ENCODE peak calls at places on chromosomes 12 and 14, in five cellular contexts. Y is HCT116, X is GM23248, V is neural progenitor cell, K is MM.1S. F is an unnamed sample.

GRCh38 chr12:112130461-112130998 is 5.2 kb downstream of the TRAFD1 start:
- DNase-seq in Y (no peak), X (peak), V (no peak), K (peak), F (no peak)

GRCh38 chr14:73953731-73954130 is 3.6 kb downstream of the COQ6 start:
- DNase-seq in Y (no peak), X (peak), V (no peak), K (no peak), F (no peak)

GRCh38 chr12:4157122-4157521 is 116.4 kb upstream of the CCND2 start:
- DNase-seq in Y (no peak), X (no peak), V (no peak), K (no peak), F (peak)

GRCh38 chr12:113796086-113796827 is 169.9 kb downstream of the RBM19 start:
- DNase-seq in Y (no peak), X (no peak), V (no peak), K (no peak), F (no peak)

GRCh38 chr12:42792265-42792664 is 202.7 kb upstream of the PRICKLE1 start:
- DNase-seq in Y (no peak), X (no peak), V (no peak), K (no peak), F (no peak)

GRCh38 chr14:61152851-61153364 is 128.2 kb downstream of the TMEM30B start:
- DNase-seq in Y (no peak), X (peak), V (no peak), K (no peak), F (no peak)

GRCh38 chr12:42779186-42779859 is 189.8 kb upstream of the PRICKLE1 start:
- DNase-seq in Y (no peak), X (peak), V (no peak), K (no peak), F (no peak)

GRCh38 chr14:25757364-25757763 is 707.4 kb upstream of the STXBP6 start:
- DNase-seq in Y (no peak), X (no peak), V (no peak), K (no peak), F (peak)

GRCh38 chr12:120630139-120630895 is 10.1 kb upstream of the CABP1 start:
- DNase-seq in Y (no peak), X (peak), V (no peak), K (no peak), F (no peak)

GRCh38 chr12:30268036-30268435 is 427.6 kb downstream of the IPO8 start:
- DNase-seq in Y (no peak), X (peak), V (no peak), K (no peak), F (no peak)

GRCh38 chr14:67705211-67705610 is 3.5 kb downstream of the RDH12 start:
- DNase-seq in Y (no peak), X (no peak), V (no peak), K (no peak), F (no peak)

GRCh38 chr12:46371718-46372130 is 849 bp downstream of the SLC38A2 start:
- DNase-seq in Y (no peak), X (peak), V (peak), K (peak), F (no peak)

GRCh38 chr12:21526053-21526452 is at the start of gene SPX:
- DNase-seq in Y (no peak), X (peak), V (no peak), K (no peak), F (no peak)

GRCh38 chr12:13864081-13864673 is 117.2 kb downstream of the GRIN2B start:
- DNase-seq in Y (peak), X (peak), V (peak), K (peak), F (peak)

GRCh38 chr12:20211537-20211936 is 156.8 kb upstream of the PDE3A start:
- DNase-seq in Y (no peak), X (no peak), V (no peak), K (no peak), F (no peak)

GRCh38 chr12:10363922-10364838 is 25.7 kb downstream of the KLRK1 start:
- DNase-seq in Y (no peak), X (peak), V (peak), K (peak), F (no peak)

GRCh38 chr12:52615208-52615868 is 3.0 kb downstream of the KRT73 start:
- DNase-seq in Y (no peak), X (peak), V (no peak), K (no peak), F (no peak)

GRCh38 chr12:73384592-73384991 is 1112.4 kb downstream of the TRHDE start:
- DNase-seq in Y (no peak), X (no peak), V (no peak), K (no peak), F (no peak)

GRCh38 chr12:38424436-38424835 is 107.9 kb downstream of the ALG10B start:
- DNase-seq in Y (no peak), X (no peak), V (no peak), K (no peak), F (no peak)

GRCh38 chr12:8844665-8845064 is 22.2 kb downstream of the A2ML1 start:
- DNase-seq in Y (no peak), X (no peak), V (no peak), K (no peak), F (no peak)

GRCh38 chr14:100733152-100733850 is 6.6 kb downstream of the DLK1 start:
- DNase-seq in Y (no peak), X (no peak), V (no peak), K (no peak), F (no peak)

GRCh38 chr12:55666508-55666907 is 29.8 kb downstream of the OR10P1 start:
- DNase-seq in Y (no peak), X (no peak), V (no peak), K (no peak), F (no peak)

GRCh38 chr12:5230861-5231260 is 187.2 kb downstream of the KCNA5 start:
- DNase-seq in Y (no peak), X (no peak), V (no peak), K (no peak), F (no peak)

GRCh38 chr14:105414456-105415371 is 4.9 kb upstream of the MTA1 start:
- DNase-seq in Y (no peak), X (peak), V (peak), K (no peak), F (peak)

GRCh38 chr12:91882910-91883309 is 262.7 kb downstream of the BTG1 start:
- DNase-seq in Y (no peak), X (no peak), V (no peak), K (no peak), F (no peak)

GRCh38 chr14:29273513-29273912 is 506.9 kb downstream of the FOXG1 start:
- DNase-seq in Y (no peak), X (no peak), V (no peak), K (no peak), F (peak)

GRCh38 chr12:41532072-41532471 is 344.0 kb downstream of the PDZRN4 start:
- DNase-seq in Y (no peak), X (peak), V (no peak), K (no peak), F (no peak)

GRCh38 chr12:88860846-88861245 is 280.6 kb upstream of the KITLG start:
- DNase-seq in Y (no peak), X (no peak), V (no peak), K (no peak), F (no peak)

GRCh38 chr14:54690887-54691286 is 124.0 kb downstream of the SAMD4A start:
- DNase-seq in Y (no peak), X (no peak), V (no peak), K (no peak), F (no peak)

GRCh38 chr12:111799758-111800157 is 33.0 kb downstream of the ALDH2 start:
- DNase-seq in Y (no peak), X (no peak), V (no peak), K (no peak), F (no peak)

GRCh38 chr12:88181881-88182280 is 39.8 kb downstream of the TMTC3 start:
- DNase-seq in Y (no peak), X (no peak), V (no peak), K (no peak), F (no peak)

GRCh38 chr12:27965411-27965810 is 7.1 kb downstream of the PTHLH start:
- DNase-seq in Y (no peak), X (peak), V (no peak), K (no peak), F (no peak)

DNA sequence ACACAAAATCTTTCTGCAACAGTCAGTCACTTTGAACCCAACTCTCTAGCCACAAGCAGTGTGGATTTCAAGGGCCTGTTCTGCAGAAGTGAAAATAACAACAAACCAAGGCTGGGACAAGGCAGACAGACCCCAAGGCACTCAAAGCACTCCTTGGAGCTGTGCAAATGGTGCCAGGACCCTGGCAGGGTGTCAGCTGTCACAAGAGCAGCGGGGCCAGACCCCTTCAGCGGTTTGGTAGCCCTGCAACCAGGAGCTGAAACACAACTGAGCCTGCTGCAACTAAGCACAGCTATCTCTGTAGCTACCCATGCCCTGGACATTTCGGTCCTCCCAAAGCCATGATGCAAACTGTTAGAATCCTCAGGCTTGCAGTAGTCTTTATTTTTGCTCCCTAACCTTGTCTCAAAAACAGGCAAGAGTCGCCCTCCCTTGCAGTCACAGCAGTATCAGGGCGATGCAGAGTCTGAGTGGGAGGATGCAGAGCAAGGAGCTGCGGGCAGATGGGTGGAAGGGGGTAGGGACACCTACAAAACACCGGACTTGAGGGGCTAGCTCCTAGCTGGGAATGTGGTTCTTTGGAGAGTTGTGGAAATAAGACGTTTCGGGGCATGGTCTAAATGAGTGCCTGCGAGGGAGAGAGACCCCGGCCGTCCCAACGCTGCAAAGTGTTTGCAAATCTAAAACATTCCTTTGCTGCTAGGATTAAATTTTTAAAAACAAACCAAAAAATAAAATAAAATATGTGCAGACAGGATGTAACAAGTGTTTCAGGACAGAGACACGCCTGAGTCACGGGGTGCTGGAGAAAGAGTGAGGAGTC is 1.1 kb downstream of the NUAK1 start:
- DNase-seq in Y (no peak), X (peak), V (peak), K (no peak), F (no peak)
- TF ChIP-seq EZH2phosphoT487 in Y (no peak), X (no peak), V (peak), K (no peak), F (no peak)

GRCh38 chr14:69535230-69535848 is 39.3 kb downstream of the CCDC177 start:
- DNase-seq in Y (peak), X (peak), V (peak), K (no peak), F (peak)
- TF ChIP-seq EZH2phosphoT487 in Y (no peak), X (no peak), V (no peak), K (no peak), F (no peak)

GRCh38 chr14:81434230-81434629 is 34.1 kb upstream of the STON2 start:
- DNase-seq in Y (no peak), X (no peak), V (peak), K (no peak), F (no peak)

GRCh38 chr14:81430284-81430683 is 30.2 kb upstream of the STON2 start:
- DNase-seq in Y (no peak), X (no peak), V (no peak), K (no peak), F (no peak)

GRCh38 chr14:81435048-81435577 is 35.0 kb upstream of the STON2 start:
- DNase-seq in Y (no peak), X (no peak), V (no peak), K (no peak), F (no peak)

GRCh38 chr14:81433378-81433777 is 33.3 kb upstream of the STON2 start:
- DNase-seq in Y (no peak), X (no peak), V (no peak), K (no peak), F (no peak)

DNA sequence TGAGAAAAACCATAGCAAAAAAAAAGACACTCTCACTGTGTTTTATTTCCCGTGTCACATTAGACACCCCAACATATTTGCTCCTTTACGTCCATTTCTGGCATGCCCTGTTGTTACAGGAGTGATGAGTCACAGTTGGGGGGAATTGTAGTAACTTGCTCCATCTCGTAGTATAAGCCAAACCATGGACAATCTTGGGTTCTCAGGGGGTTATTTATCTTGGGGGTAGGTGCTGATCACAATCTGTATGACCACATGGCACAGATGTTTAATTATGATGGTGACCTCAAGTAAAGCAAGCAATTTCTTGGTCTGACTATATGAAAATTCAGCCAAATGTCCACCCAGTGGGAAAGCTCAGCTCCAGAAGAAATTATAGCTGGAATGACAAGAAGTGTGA is 32.0 kb upstream of the STON2 start:
- DNase-seq in Y (no peak), X (peak), V (no peak), K (no peak), F (no peak)
- TF ChIP-seq EZH2phosphoT487 in Y (no peak), X (no peak), V (no peak), K (no peak), F (no peak)

GRCh38 chr12:80861636-80862378 is 75.9 kb downstream of the LIN7A start:
- DNase-seq in Y (no peak), X (peak), V (no peak), K (no peak), F (no peak)

GRCh38 chr12:80857311-80857710 is 80.4 kb downstream of the LIN7A start:
- DNase-seq in Y (no peak), X (peak), V (no peak), K (no peak), F (no peak)

GRCh38 chr12:80860206-80860605 is 77.5 kb downstream of the LIN7A start:
- DNase-seq in Y (no peak), X (peak), V (no peak), K (no peak), F (no peak)

GRCh38 chr12:80860928-80861327 is 76.8 kb downstream of the LIN7A start:
- DNase-seq in Y (no peak), X (no peak), V (no peak), K (no peak), F (no peak)

DNA sequence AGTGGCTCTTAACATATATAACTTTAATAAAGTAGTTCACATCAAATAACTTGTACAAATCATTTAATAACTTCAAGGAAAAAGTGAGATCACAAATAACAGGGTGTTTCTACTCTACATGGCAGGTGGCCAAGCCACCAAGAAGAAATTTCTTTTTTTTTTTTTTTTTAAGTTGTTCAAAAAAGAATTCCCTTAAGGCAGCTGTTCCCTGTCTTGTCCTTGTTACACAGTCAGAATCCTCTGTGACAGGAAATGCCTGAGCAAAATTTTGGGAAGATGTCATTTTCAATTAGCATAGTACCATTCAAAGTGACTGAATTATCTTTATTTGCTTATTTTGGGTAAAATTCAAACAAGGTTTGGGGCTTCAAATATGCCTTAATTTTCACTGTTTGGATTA is 79.4 kb downstream of the LIN7A start:
- DNase-seq in Y (no peak), X (peak), V (no peak), K (no peak), F (no peak)
- TF ChIP-seq EZH2phosphoT487 in Y (no peak), X (no peak), V (no peak), K (no peak), F (no peak)

DNA sequence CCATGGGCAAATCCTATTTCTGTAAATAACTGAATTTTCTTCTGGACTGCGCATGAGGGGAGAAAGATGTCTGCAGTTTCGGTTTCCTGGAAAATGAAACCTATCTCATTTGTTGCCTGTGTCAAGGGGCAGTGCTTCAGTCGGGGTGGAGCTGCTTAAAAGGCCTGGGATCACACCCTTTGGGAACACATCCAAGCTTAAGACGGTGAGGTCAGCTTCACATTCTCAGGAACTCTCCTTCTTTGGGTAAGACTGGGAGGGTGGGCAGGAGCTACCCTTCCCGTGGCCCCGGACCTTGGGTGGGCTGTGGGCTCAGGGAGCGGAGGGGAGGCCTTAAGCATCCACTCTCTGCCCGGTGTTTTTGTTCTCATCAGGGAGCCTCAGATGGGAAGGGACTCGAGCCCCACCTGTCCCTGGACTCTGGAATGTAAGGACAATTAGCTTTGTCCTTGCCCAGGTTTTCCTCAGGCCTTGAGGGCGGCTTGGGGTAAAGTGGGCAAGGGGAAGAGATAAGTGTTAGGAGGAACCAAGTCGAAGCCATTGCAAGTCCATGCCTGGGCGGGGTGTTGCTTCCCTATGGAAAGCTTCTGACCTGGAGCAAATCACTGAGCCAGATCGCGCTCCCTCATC is at the start of gene IFI27:
- DNase-seq in Y (no peak), X (peak), V (no peak), K (no peak), F (no peak)
- TF ChIP-seq EZH2phosphoT487 in Y (no peak), X (no peak), V (no peak), K (no peak), F (no peak)

DNA sequence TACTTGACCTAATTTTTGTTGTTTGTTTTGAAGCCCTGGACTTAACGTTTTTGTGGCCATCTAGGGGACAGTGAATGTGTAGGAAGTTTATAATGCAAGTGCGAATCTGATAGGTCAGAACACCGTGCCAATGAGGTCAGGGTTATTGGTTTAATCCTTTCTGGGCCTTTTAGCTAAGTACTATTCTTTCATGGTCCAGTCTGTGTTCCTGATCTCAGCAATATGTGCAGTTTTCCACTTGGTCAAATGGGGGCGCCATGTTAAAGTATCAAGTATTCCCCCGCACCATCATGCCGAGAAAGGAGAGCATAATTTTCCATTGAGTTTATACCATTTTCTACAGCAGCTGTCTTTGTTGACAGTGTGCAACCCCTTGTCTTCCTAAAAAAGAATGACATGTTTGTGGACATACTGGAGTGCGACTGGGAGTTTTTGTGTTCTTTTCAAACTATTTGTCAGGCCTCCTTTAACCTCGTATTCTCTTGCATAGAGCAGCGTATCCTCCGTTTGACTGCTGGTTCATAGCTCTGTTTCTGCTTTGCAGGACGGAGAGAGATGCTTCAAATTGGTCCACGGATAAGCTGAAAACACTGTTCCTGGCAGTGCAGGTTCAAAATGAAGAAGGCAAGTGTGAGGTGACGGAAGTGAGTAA is 1.3 kb downstream of the AHSA1 start:
- DNase-seq in Y (peak), X (peak), V (peak), K (peak), F (peak)
- TF ChIP-seq EZH2phosphoT487 in Y (no peak), X (no peak), V (no peak), K (no peak), F (no peak)

GRCh38 chr12:106081606-106082005 is 57.1 kb downstream of the NUAK1 start:
- DNase-seq in Y (no peak), X (no peak), V (no peak), K (no peak), F (no peak)
- TF ChIP-seq EZH2phosphoT487 in Y (no peak), X (no peak), V (no peak), K (no peak), F (no peak)